ENCODE peak calls at places on chromosomes 4 and X, in six cellular contexts. Z is HFFc6, P is AML-193, B is GM12865, R is AG20443, U is omental fat pad. N is an unnamed sample.

GRCh38 chrX:151985955-151986354 is 11.5 kb upstream of the GABRE start:
- DNase-seq in Z (peak), P (no peak), B (no peak), R (peak), U (no peak), N (no peak)

GRCh38 chr4:70718811-70719604 is 2.8 kb upstream of the RUFY3 start:
- DNase-seq in Z (no peak), P (no peak), B (no peak), R (no peak), U (no peak), N (no peak)

GRCh38 chrX:120310861-120311631 is at the start of gene TMEM255A:
- DNase-seq in Z (no peak), P (no peak), B (no peak), R (peak), U (no peak), N (no peak)

GRCh38 chr4:172654482-172654881 is 514.1 kb upstream of the GALNT7 start:
- DNase-seq in Z (no peak), P (no peak), B (no peak), R (no peak), U (no peak), N (no peak)

GRCh38 chr4:153950100-153950979 is 161.5 kb upstream of the SFRP2 start:
- DNase-seq in Z (no peak), P (peak), B (peak), R (no peak), U (no peak), N (no peak)

GRCh38 chrX:136574548-136574947 is 42.5 kb downstream of the VGLL1 start:
- DNase-seq in Z (no peak), P (no peak), B (no peak), R (no peak), U (no peak), N (no peak)

GRCh38 chr4:8365353-8365752 is 75.2 kb downstream of the ACOX3 start:
- DNase-seq in Z (no peak), P (no peak), B (no peak), R (no peak), U (no peak), N (no peak)

GRCh38 chrX:22541926-22542325 is 269.2 kb downstream of the CBLL2 start:
- DNase-seq in Z (no peak), P (no peak), B (no peak), R (no peak), U (no peak), N (no peak)

GRCh38 chr4:168451744-168452394 is 28.4 kb downstream of the DDX60L start:
- DNase-seq in Z (peak), P (no peak), B (no peak), R (no peak), U (no peak), N (no peak)

GRCh38 chr4:52659016-52659721 is at the start of gene USP46:
- DNase-seq in Z (peak), P (peak), B (peak), R (peak), U (no peak), N (peak)

GRCh38 chrX:135463937-135464336 is 42.2 kb downstream of the SMIM10L2A start:
- DNase-seq in Z (no peak), P (peak), B (peak), R (no peak), U (no peak), N (no peak)

GRCh38 chrX:45011131-45011530 is 138.1 kb downstream of the KDM6A start:
- DNase-seq in Z (peak), P (no peak), B (no peak), R (peak), U (no peak), N (no peak)

GRCh38 chr4:87555751-87556619 is 26.8 kb upstream of the SPARCL1 start:
- DNase-seq in Z (peak), P (no peak), B (peak), R (peak), U (no peak), N (no peak)

GRCh38 chr4:71020611-71021010 is 27.2 kb downstream of the DCK start:
- DNase-seq in Z (no peak), P (no peak), B (no peak), R (no peak), U (no peak), N (no peak)

GRCh38 chrX:111955916-111956315 is 79.9 kb downstream of the TRPC5OS start:
- DNase-seq in Z (no peak), P (no peak), B (no peak), R (no peak), U (no peak), N (no peak)

GRCh38 chr4:65241257-65241997 is 428.9 kb downstream of the EPHA5 start:
- DNase-seq in Z (no peak), P (no peak), B (no peak), R (no peak), U (no peak), N (no peak)

GRCh38 chr4:86720508-86721068 is 126.5 kb downstream of the PTPN13 start:
- DNase-seq in Z (no peak), P (no peak), B (no peak), R (peak), U (no peak), N (no peak)

GRCh38 chr4:72701987-72702819 is 133.2 kb upstream of the ADAMTS3 start:
- DNase-seq in Z (peak), P (peak), B (peak), R (peak), U (no peak), N (no peak)